ENCODE peak calls at places on chromosomes 4 and X, in four cellular contexts. One of them, this sample, is unnamed.

GRCh38 chr4:12472082-12472481 is 1012.1 kb downstream of the RAB28 start:
- DNase-seq in SK-N-SH: no peak
- DNase-seq in A549: no peak
- DNase-seq in HepG2: peak
- DNase-seq in this sample: no peak

GRCh38 chr4:7890635-7891393 is 48.8 kb downstream of the AFAP1 start:
- DNase-seq in HepG2: peak
- DNase-seq in A549: no peak
- DNase-seq in SK-N-SH: no peak
- DNase-seq in this sample: no peak

GRCh38 chrX:13009256-13009655 is 34.3 kb downstream of the TMSB4X start:
- DNase-seq in SK-N-SH: no peak
- DNase-seq in A549: no peak
- DNase-seq in HepG2: no peak
- DNase-seq in this sample: no peak

GRCh38 chr4:25756503-25756902 is 100.9 kb downstream of the SLC34A2 start:
- DNase-seq in SK-N-SH: no peak
- DNase-seq in A549: no peak
- DNase-seq in HepG2: peak
- DNase-seq in this sample: no peak

GRCh38 chrX:113545040-113545439 is 704.4 kb upstream of the AMOT start:
- DNase-seq in A549: no peak
- DNase-seq in HepG2: no peak
- DNase-seq in SK-N-SH: no peak
- DNase-seq in this sample: no peak

GRCh38 chrX:46165411-46165810 is 379.8 kb downstream of the ZNF674 start:
- DNase-seq in SK-N-SH: no peak
- DNase-seq in HepG2: no peak
- DNase-seq in A549: no peak
- DNase-seq in this sample: no peak

GRCh38 chr4:181905708-181906107 is 337.5 kb upstream of the TENM3 start:
- DNase-seq in A549: no peak
- DNase-seq in HepG2: no peak
- DNase-seq in SK-N-SH: no peak
- DNase-seq in this sample: no peak

GRCh38 chrX:30887721-30888120 is 1.3 kb downstream of the TAB3 start:
- DNase-seq in SK-N-SH: no peak
- DNase-seq in HepG2: no peak
- DNase-seq in A549: no peak
- DNase-seq in this sample: no peak

GRCh38 chrX:104922206-104922621 is 298.3 kb downstream of the TEX13A start:
- DNase-seq in SK-N-SH: peak
- DNase-seq in A549: peak
- DNase-seq in HepG2: peak
- DNase-seq in this sample: peak

GRCh38 chr4:78056265-78057129 is 626 bp upstream of the FRAS1 start:
- DNase-seq in A549: peak
- DNase-seq in SK-N-SH: peak
- DNase-seq in HepG2: peak
- DNase-seq in this sample: no peak

GRCh38 chr4:144259285-144259684 is 118.8 kb upstream of the GYPA start:
- DNase-seq in SK-N-SH: no peak
- DNase-seq in HepG2: no peak
- DNase-seq in A549: no peak
- DNase-seq in this sample: no peak

GRCh38 chrX:43974076-43974475 is 886 bp upstream of the NDP start:
- DNase-seq in HepG2: no peak
- DNase-seq in A549: no peak
- DNase-seq in SK-N-SH: no peak
- DNase-seq in this sample: no peak

GRCh38 chr4:98612318-98613250 is 45.8 kb downstream of the TSPAN5 start:
- DNase-seq in SK-N-SH: no peak
- DNase-seq in HepG2: no peak
- DNase-seq in A549: no peak
- DNase-seq in this sample: no peak

GRCh38 chr4:124641715-124642380 is 70.7 kb downstream of the ANKRD50 start:
- DNase-seq in HepG2: no peak
- DNase-seq in SK-N-SH: no peak
- DNase-seq in A549: peak
- DNase-seq in this sample: no peak
- TF ChIP-seq PBX3 in HepG2: no peak
- TF ChIP-seq PBX3 in SK-N-SH: peak
- TF ChIP-seq PBX3 in A549: no peak
- TF ChIP-seq PBX3 in this sample: no peak

GRCh38 chr4:183987529-183987946 is 82.4 kb downstream of the STOX2 start:
- DNase-seq in HepG2: no peak
- DNase-seq in SK-N-SH: peak
- DNase-seq in A549: peak
- DNase-seq in this sample: no peak
- TF ChIP-seq REST in HepG2: no peak
- TF ChIP-seq REST in SK-N-SH: no peak
- TF ChIP-seq REST in A549: no peak
- TF ChIP-seq REST in this sample: no peak

GRCh38 chr4:158131037-158131436 is 41.8 kb downstream of the GASK1B start:
- DNase-seq in SK-N-SH: no peak
- DNase-seq in HepG2: no peak
- DNase-seq in A549: no peak
- DNase-seq in this sample: no peak

GRCh38 chr4:158129649-158130048 is 43.2 kb downstream of the GASK1B start:
- DNase-seq in A549: no peak
- DNase-seq in HepG2: no peak
- DNase-seq in SK-N-SH: no peak
- DNase-seq in this sample: no peak

GRCh38 chr4:158130204-158130603 is 42.6 kb downstream of the GASK1B start:
- DNase-seq in HepG2: no peak
- DNase-seq in SK-N-SH: no peak
- DNase-seq in A549: no peak
- DNase-seq in this sample: no peak

GRCh38 chr4:158134257-158134656 is 38.6 kb downstream of the GASK1B start:
- DNase-seq in SK-N-SH: no peak
- DNase-seq in HepG2: no peak
- DNase-seq in A549: no peak
- DNase-seq in this sample: no peak

GRCh38 chr4:158133551-158133950 is 39.3 kb downstream of the GASK1B start:
- DNase-seq in A549: no peak
- DNase-seq in SK-N-SH: no peak
- DNase-seq in HepG2: no peak
- DNase-seq in this sample: no peak
- TF ChIP-seq PBX3 in A549: no peak
- TF ChIP-seq PBX3 in SK-N-SH: no peak
- TF ChIP-seq PBX3 in HepG2: no peak
- TF ChIP-seq PBX3 in this sample: no peak

GRCh38 chr4:143184503-143185252 is at the start of gene USP38:
- DNase-seq in SK-N-SH: peak
- DNase-seq in A549: peak
- DNase-seq in HepG2: peak
- DNase-seq in this sample: peak
- TF ChIP-seq REST in SK-N-SH: no peak
- TF ChIP-seq REST in A549: no peak
- TF ChIP-seq REST in HepG2: peak
- TF ChIP-seq REST in this sample: no peak

DNA sequence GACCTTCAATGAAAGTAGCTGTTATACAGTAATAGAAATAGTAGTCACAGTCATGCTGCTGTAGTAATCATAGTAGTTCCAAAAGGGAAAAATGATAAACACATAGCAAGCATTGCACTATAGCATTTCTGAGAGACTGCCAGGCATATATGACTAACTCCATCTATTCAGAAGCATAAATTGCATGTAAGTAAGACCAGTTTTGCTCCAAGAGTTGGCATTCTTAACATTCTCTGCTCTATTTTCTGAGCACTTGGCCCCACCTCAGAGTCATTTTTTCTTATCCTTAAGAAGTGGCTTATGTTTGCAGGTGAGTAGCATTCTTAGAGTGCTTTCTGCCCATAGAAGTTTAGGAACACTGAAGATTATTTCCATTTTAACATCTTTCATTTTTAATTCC is 490.3 kb upstream of the TECRL start:
- DNase-seq in SK-N-SH: no peak
- DNase-seq in A549: no peak
- DNase-seq in HepG2: no peak
- DNase-seq in this sample: no peak
- TF ChIP-seq PBX3 in SK-N-SH: no peak
- TF ChIP-seq PBX3 in A549: no peak
- TF ChIP-seq PBX3 in HepG2: no peak
- TF ChIP-seq PBX3 in this sample: no peak

GRCh38 chr4:141335166-141335565 is 114.5 kb downstream of the ZNF330 start:
- DNase-seq in HepG2: no peak
- DNase-seq in SK-N-SH: no peak
- DNase-seq in A549: no peak
- DNase-seq in this sample: no peak
- TF ChIP-seq REST in HepG2: no peak
- TF ChIP-seq REST in SK-N-SH: no peak
- TF ChIP-seq REST in A549: no peak
- TF ChIP-seq REST in this sample: no peak

DNA sequence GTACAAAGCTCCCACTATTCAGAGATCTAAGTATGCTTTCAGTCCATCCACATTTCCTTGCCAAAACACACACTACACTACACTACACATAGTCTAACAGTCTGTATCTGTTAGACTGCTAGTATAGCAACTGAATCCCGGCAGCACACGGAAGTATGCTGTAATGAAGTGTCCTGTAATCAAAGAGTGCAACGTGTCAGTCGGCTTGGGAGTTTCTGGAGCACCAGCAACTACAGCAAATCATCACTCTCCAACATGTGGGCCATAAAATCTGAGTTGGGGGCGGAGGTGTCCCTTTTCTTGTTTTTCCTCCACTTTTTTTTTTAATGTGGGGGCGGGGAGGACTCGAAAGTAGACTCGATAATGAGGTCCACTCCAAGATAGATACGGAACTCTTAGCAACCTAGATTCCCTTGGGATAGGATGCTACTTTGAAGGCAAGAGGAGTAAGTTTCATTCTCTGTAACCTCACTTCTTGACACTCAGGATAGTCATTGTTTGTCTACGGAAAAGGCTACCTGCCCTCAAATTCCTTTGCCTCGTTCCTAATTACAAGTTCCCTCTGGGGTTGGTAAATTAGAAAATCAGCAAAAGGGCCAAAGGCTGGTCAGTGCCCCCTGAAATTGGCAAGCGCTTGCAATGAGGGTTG is 722 bp downstream of the SLC10A7 start:
- DNase-seq in A549: peak
- DNase-seq in SK-N-SH: peak
- DNase-seq in HepG2: peak
- DNase-seq in this sample: peak
- TF ChIP-seq PBX3 in A549: no peak
- TF ChIP-seq PBX3 in SK-N-SH: no peak
- TF ChIP-seq PBX3 in HepG2: no peak
- TF ChIP-seq PBX3 in this sample: no peak

GRCh38 chrX:149540621-149541520 is at the start of gene EOLA1:
- DNase-seq in SK-N-SH: peak
- DNase-seq in A549: peak
- DNase-seq in HepG2: peak
- DNase-seq in this sample: peak
- TF ChIP-seq REST in SK-N-SH: no peak
- TF ChIP-seq REST in A549: no peak
- TF ChIP-seq REST in HepG2: no peak
- TF ChIP-seq REST in this sample: no peak

DNA sequence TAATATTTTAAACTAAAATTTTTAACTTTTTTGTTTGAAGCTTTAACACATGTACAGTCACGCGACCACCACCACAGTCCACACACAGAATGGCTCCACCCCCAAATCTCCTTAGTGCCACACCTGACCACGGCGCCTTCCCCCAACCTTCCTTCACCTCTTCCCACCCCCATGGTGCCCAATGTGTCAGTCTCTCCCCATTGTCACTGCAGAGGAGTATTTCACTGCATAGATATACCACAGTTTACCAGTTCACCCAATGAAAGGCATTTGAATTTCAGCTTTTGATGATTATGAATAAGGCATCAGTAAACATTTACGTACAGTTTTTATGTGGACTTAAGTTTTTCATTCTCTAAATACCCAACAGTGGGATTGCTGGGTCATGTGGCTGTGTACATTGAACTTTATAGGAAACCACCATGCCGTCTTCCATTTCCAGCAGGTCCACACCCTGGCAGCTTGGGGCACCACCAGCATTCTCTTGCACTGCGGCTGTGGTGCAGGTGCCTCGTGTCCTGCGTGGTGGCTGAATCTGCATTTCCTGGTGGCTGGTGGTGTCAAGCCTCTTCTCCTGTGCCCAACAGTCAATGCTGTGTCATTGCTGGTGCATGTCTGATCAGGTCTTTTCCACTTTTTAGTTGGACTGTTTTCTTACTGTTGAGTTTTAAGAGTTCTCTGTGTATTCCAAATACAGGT is 49.0 kb downstream of the CPLX1 start:
- DNase-seq in A549: no peak
- DNase-seq in SK-N-SH: no peak
- DNase-seq in HepG2: no peak
- DNase-seq in this sample: no peak
- TF ChIP-seq PBX3 in A549: no peak
- TF ChIP-seq PBX3 in SK-N-SH: no peak
- TF ChIP-seq PBX3 in HepG2: no peak
- TF ChIP-seq PBX3 in this sample: no peak